ENCODE peak calls at places on chromosomes 7 and 10, in seven cellular contexts. One of them, this sample, is unnamed.
A peak's percentile ranks its signal among the peaks of the same experiment; 100 is the strongest.

GRCh38 chr10:124150807-124151417 is 57.5 kb upstream of the CHST15 start:
- DNase-seq in heart right ventricle: no peak
- DNase-seq in neural progenitor cell: no peak
- DNase-seq in mucosa of descending colon: no peak
- DNase-seq in Calu3: no peak
- DNase-seq in Panc1: no peak
- DNase-seq in BE2C: no peak
- DNase-seq in this sample: no peak

GRCh38 chr7:128274890-128275603 is 34.0 kb downstream of the LEP start:
- DNase-seq in heart right ventricle: no peak
- DNase-seq in neural progenitor cell: no peak
- DNase-seq in mucosa of descending colon: no peak
- DNase-seq in Calu3: no peak
- DNase-seq in Panc1: no peak
- DNase-seq in BE2C: no peak
- DNase-seq in this sample: no peak

GRCh38 chr7:36966039-36966438 is 241.7 kb upstream of the AOAH start:
- DNase-seq in heart right ventricle: no peak
- DNase-seq in neural progenitor cell: no peak
- DNase-seq in mucosa of descending colon: no peak
- DNase-seq in Calu3: no peak
- DNase-seq in Panc1: no peak
- DNase-seq in BE2C: no peak
- DNase-seq in this sample: no peak

GRCh38 chr10:12418000-12418399 is 68.7 kb downstream of the CAMK1D start:
- DNase-seq in heart right ventricle: no peak
- DNase-seq in neural progenitor cell: no peak
- DNase-seq in mucosa of descending colon: no peak
- DNase-seq in Calu3: no peak
- DNase-seq in Panc1: no peak
- DNase-seq in BE2C: no peak
- DNase-seq in this sample: no peak

GRCh38 chr10:107814865-107815487 is 650.5 kb upstream of the SORCS1 start:
- DNase-seq in heart right ventricle: peak; percentile 38
- DNase-seq in neural progenitor cell: peak; percentile 82
- DNase-seq in mucosa of descending colon: peak; percentile 91
- DNase-seq in Calu3: peak; percentile 10
- DNase-seq in Panc1: peak; percentile 15
- DNase-seq in BE2C: peak; percentile 76
- DNase-seq in this sample: no peak

GRCh38 chr7:158814637-158815036 is 14.7 kb downstream of the ESYT2 start:
- DNase-seq in heart right ventricle: no peak
- DNase-seq in neural progenitor cell: no peak
- DNase-seq in mucosa of descending colon: no peak
- DNase-seq in Calu3: no peak
- DNase-seq in Panc1: no peak
- DNase-seq in BE2C: no peak
- DNase-seq in this sample: no peak

GRCh38 chr10:16944081-16944922 is 127.1 kb upstream of the RSU1 start:
- DNase-seq in heart right ventricle: peak; percentile 15
- DNase-seq in neural progenitor cell: no peak
- DNase-seq in mucosa of descending colon: no peak
- DNase-seq in Calu3: no peak
- DNase-seq in Panc1: no peak
- DNase-seq in BE2C: no peak
- DNase-seq in this sample: no peak

GRCh38 chr7:29457565-29457971 is 106.1 kb upstream of the PRR15 start:
- DNase-seq in heart right ventricle: no peak
- DNase-seq in neural progenitor cell: peak; percentile 18
- DNase-seq in mucosa of descending colon: no peak
- DNase-seq in Calu3: no peak
- DNase-seq in Panc1: no peak
- DNase-seq in BE2C: no peak
- DNase-seq in this sample: no peak

GRCh38 chr7:13800694-13801448 is 188.6 kb downstream of the ETV1 start:
- DNase-seq in heart right ventricle: no peak
- DNase-seq in neural progenitor cell: no peak
- DNase-seq in mucosa of descending colon: no peak
- DNase-seq in Calu3: no peak
- DNase-seq in Panc1: no peak
- DNase-seq in BE2C: no peak
- DNase-seq in this sample: no peak

GRCh38 chr7:134502463-134502862 is 24.9 kb upstream of the AKR1B10 start:
- DNase-seq in heart right ventricle: peak; percentile 33
- DNase-seq in neural progenitor cell: no peak
- DNase-seq in mucosa of descending colon: peak; percentile 31
- DNase-seq in Calu3: peak; percentile 23
- DNase-seq in Panc1: no peak
- DNase-seq in BE2C: no peak
- DNase-seq in this sample: no peak

GRCh38 chr7:127683776-127684681 is 32.0 kb downstream of the SND1 start:
- DNase-seq in heart right ventricle: no peak
- DNase-seq in neural progenitor cell: no peak
- DNase-seq in mucosa of descending colon: no peak
- DNase-seq in Calu3: no peak
- DNase-seq in Panc1: no peak
- DNase-seq in BE2C: no peak
- DNase-seq in this sample: no peak

GRCh38 chr10:104638861-104639594 is 2.1 kb upstream of the SORCS3 start:
- DNase-seq in heart right ventricle: no peak
- DNase-seq in neural progenitor cell: peak; percentile 84
- DNase-seq in mucosa of descending colon: no peak
- DNase-seq in Calu3: no peak
- DNase-seq in Panc1: no peak
- DNase-seq in BE2C: peak; percentile 27
- DNase-seq in this sample: no peak
- TF ChIP-seq CTCF in heart right ventricle: peak; percentile 42
- TF ChIP-seq CTCF in neural progenitor cell: peak; percentile 79
- TF ChIP-seq CTCF in mucosa of descending colon: no peak
- TF ChIP-seq CTCF in Calu3: no peak
- TF ChIP-seq CTCF in Panc1: no peak
- TF ChIP-seq CTCF in BE2C: peak; percentile 42
- TF ChIP-seq CTCF in this sample: no peak

GRCh38 chr10:103072276-103072675 is 120.8 kb downstream of the NT5C2 start:
- DNase-seq in heart right ventricle: no peak
- DNase-seq in neural progenitor cell: no peak
- DNase-seq in mucosa of descending colon: no peak
- DNase-seq in Calu3: no peak
- DNase-seq in Panc1: no peak
- DNase-seq in BE2C: no peak
- DNase-seq in this sample: no peak

GRCh38 chr10:103072891-103073290 is 120.2 kb downstream of the NT5C2 start:
- DNase-seq in heart right ventricle: no peak
- DNase-seq in neural progenitor cell: no peak
- DNase-seq in mucosa of descending colon: no peak
- DNase-seq in Calu3: no peak
- DNase-seq in Panc1: no peak
- DNase-seq in BE2C: no peak
- DNase-seq in this sample: no peak

GRCh38 chr10:103067484-103067883 is 125.6 kb downstream of the NT5C2 start:
- DNase-seq in heart right ventricle: no peak
- DNase-seq in neural progenitor cell: no peak
- DNase-seq in mucosa of descending colon: no peak
- DNase-seq in Calu3: no peak
- DNase-seq in Panc1: no peak
- DNase-seq in BE2C: no peak
- DNase-seq in this sample: no peak

GRCh38 chr10:103067951-103068350 is 125.1 kb downstream of the NT5C2 start:
- DNase-seq in heart right ventricle: no peak
- DNase-seq in neural progenitor cell: no peak
- DNase-seq in mucosa of descending colon: no peak
- DNase-seq in Calu3: no peak
- DNase-seq in Panc1: no peak
- DNase-seq in BE2C: no peak
- DNase-seq in this sample: no peak

GRCh38 chr10:103069453-103070331 is 123.4 kb downstream of the NT5C2 start:
- DNase-seq in heart right ventricle: peak; percentile 49
- DNase-seq in neural progenitor cell: peak; percentile 79
- DNase-seq in mucosa of descending colon: peak; percentile 88
- DNase-seq in Calu3: peak; percentile 69
- DNase-seq in Panc1: no peak
- DNase-seq in BE2C: peak; percentile 66
- DNase-seq in this sample: peak; percentile 57
- TF ChIP-seq CTCF in heart right ventricle: peak; percentile 74
- TF ChIP-seq CTCF in neural progenitor cell: peak; percentile 77
- TF ChIP-seq CTCF in mucosa of descending colon: peak; percentile 37
- TF ChIP-seq CTCF in Calu3: peak; percentile 71
- TF ChIP-seq CTCF in Panc1: peak; percentile 90
- TF ChIP-seq CTCF in BE2C: peak; percentile 69
- TF ChIP-seq CTCF in this sample: peak; percentile 76

GRCh38 chr7:9106747-9107146 is 673.3 kb downstream of the NXPH1 start:
- DNase-seq in heart right ventricle: no peak
- DNase-seq in neural progenitor cell: no peak
- DNase-seq in mucosa of descending colon: no peak
- DNase-seq in Calu3: no peak
- DNase-seq in Panc1: no peak
- DNase-seq in BE2C: no peak
- DNase-seq in this sample: no peak
- TF ChIP-seq CTCF in heart right ventricle: no peak
- TF ChIP-seq CTCF in neural progenitor cell: no peak
- TF ChIP-seq CTCF in mucosa of descending colon: no peak
- TF ChIP-seq CTCF in Calu3: no peak
- TF ChIP-seq CTCF in Panc1: no peak
- TF ChIP-seq CTCF in BE2C: no peak
- TF ChIP-seq CTCF in this sample: no peak

DNA sequence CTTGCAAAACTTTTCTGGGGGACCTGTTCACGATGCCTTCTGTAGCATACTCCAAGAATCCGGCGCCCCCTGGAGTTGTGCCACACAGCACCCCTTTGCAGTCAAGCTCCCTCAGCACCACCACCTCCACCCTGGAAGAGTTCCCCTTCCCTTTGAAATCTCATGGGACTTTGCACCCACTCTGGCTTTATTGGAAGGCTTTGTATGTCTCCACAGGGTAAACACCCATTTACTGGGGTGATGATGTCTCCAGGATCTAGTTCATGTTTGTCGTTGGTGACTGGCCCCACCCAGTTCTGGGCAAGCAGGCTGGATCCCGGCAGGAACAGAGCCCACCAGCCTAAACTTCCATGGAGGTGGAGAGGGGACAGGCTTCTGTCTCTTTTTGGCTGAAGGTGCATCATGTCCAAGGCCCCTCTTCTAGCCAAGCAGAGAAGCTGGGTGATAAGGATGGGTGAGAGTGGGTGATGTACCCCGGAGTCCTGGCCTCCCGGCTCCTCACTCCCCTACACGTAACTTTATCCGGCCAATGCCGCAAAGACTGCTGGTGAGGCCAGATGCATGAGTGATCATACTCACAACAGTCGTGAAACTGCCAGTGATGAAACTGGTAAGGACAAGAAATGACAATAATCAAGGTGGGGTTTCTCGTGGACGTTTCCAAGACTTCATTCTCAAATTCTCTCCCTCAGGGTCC is 727 bp upstream of the CLDN4 start:
- DNase-seq in heart right ventricle: no peak
- DNase-seq in neural progenitor cell: no peak
- DNase-seq in mucosa of descending colon: peak; percentile 89
- DNase-seq in Calu3: peak; percentile 41
- DNase-seq in Panc1: no peak
- DNase-seq in BE2C: no peak
- DNase-seq in this sample: no peak
- TF ChIP-seq CTCF in heart right ventricle: no peak
- TF ChIP-seq CTCF in neural progenitor cell: peak; percentile 3
- TF ChIP-seq CTCF in mucosa of descending colon: no peak
- TF ChIP-seq CTCF in Calu3: no peak
- TF ChIP-seq CTCF in Panc1: no peak
- TF ChIP-seq CTCF in BE2C: no peak
- TF ChIP-seq CTCF in this sample: no peak

DNA sequence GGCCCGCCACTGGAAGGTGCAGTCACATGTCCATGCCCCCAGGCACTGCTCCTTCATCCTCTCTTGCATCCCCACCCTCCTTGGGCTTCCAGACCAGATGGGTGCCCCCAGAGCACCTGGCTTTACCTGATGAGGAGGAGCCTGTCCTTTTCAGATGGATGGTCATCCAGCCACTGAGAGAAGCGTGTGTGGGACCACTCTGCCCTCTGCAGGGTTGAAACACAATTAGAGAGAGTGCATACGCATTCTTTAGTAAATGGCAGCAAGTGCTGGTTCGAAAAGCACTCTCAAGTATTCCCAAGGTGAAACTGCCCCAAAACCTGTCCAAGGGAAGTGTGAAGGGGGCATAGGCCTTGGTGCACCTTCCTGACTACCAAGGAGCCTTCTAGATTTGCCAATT is 41.6 kb downstream of the HBP1 start:
- DNase-seq in heart right ventricle: no peak
- DNase-seq in neural progenitor cell: no peak
- DNase-seq in mucosa of descending colon: no peak
- DNase-seq in Calu3: no peak
- DNase-seq in Panc1: no peak
- DNase-seq in BE2C: no peak
- DNase-seq in this sample: no peak
- TF ChIP-seq CTCF in heart right ventricle: no peak
- TF ChIP-seq CTCF in neural progenitor cell: peak; percentile 10
- TF ChIP-seq CTCF in mucosa of descending colon: no peak
- TF ChIP-seq CTCF in Calu3: no peak
- TF ChIP-seq CTCF in Panc1: no peak
- TF ChIP-seq CTCF in BE2C: no peak
- TF ChIP-seq CTCF in this sample: no peak

DNA sequence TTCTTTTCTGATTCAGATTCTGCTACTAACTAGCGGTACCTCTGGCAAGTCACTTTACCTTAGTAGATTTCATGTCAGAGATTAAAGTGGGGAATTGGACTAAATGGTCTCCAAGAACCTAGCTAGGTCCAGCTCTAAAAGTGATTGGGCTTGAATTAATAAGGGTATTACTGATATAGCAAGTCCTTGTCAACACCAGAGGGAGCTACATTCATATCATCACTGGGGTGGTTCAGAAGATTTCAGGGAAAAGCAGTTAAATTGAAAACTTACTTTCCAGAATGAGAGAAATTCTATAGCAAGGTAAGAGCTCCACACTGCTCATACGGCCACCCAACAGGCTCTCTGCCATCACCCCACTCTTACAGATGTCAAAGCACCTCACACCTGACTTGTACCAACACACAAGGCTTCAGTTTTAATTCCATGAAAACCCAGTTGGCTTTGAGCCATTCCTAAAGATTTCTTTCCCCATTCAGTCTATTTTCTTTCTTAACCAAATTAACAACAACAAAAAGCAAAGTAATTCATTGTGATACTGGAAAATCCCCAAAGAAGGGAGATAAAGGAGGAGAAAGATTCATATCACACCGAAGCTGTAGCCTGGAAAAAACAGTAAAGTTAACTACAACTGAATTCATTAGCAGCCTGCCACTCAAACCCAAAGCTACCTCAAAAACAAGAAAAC is 38.0 kb upstream of the SPOCK2 start:
- DNase-seq in heart right ventricle: no peak
- DNase-seq in neural progenitor cell: peak; percentile 40
- DNase-seq in mucosa of descending colon: no peak
- DNase-seq in Calu3: peak; percentile 24
- DNase-seq in Panc1: no peak
- DNase-seq in BE2C: no peak
- DNase-seq in this sample: no peak
- TF ChIP-seq CTCF in heart right ventricle: peak; percentile 51
- TF ChIP-seq CTCF in neural progenitor cell: peak; percentile 61
- TF ChIP-seq CTCF in mucosa of descending colon: no peak
- TF ChIP-seq CTCF in Calu3: no peak
- TF ChIP-seq CTCF in Panc1: peak; percentile 66
- TF ChIP-seq CTCF in BE2C: peak; percentile 61
- TF ChIP-seq CTCF in this sample: peak; percentile 29

GRCh38 chr7:30755384-30756154 is 3.6 kb downstream of the INMT start:
- DNase-seq in heart right ventricle: peak; percentile 81
- DNase-seq in neural progenitor cell: no peak
- DNase-seq in mucosa of descending colon: no peak
- DNase-seq in Calu3: no peak
- DNase-seq in Panc1: no peak
- DNase-seq in BE2C: peak; percentile 87
- DNase-seq in this sample: no peak
- TF ChIP-seq CTCF in heart right ventricle: peak; percentile 27
- TF ChIP-seq CTCF in neural progenitor cell: no peak
- TF ChIP-seq CTCF in mucosa of descending colon: no peak
- TF ChIP-seq CTCF in Calu3: no peak
- TF ChIP-seq CTCF in Panc1: no peak
- TF ChIP-seq CTCF in BE2C: peak; percentile 33
- TF ChIP-seq CTCF in this sample: no peak

GRCh38 chr10:83373659-83374058 is 765.6 kb upstream of the GHITM start:
- DNase-seq in heart right ventricle: no peak
- DNase-seq in neural progenitor cell: peak; percentile 50
- DNase-seq in mucosa of descending colon: no peak
- DNase-seq in Calu3: no peak
- DNase-seq in Panc1: no peak
- DNase-seq in BE2C: peak; percentile 52
- DNase-seq in this sample: no peak
- TF ChIP-seq CTCF in heart right ventricle: peak; percentile 34
- TF ChIP-seq CTCF in neural progenitor cell: peak; percentile 61
- TF ChIP-seq CTCF in mucosa of descending colon: no peak
- TF ChIP-seq CTCF in Calu3: no peak
- TF ChIP-seq CTCF in Panc1: peak; percentile 27
- TF ChIP-seq CTCF in BE2C: peak; percentile 70
- TF ChIP-seq CTCF in this sample: no peak

This sample was measured in natural killer cell.